ENCODE peak calls at places on chromosomes 13 and 19, in seven cellular contexts. L, I, G, R, P, M and W are unnamed samples. For H3K36me3 and H3K4me1, the result is how much of the 10 kb centered on the place peaks cover.

GRCh38 chr13:110546933-110547332 is 14.6 kb downstream of the RAB20 start:
- DNase-seq in L (peak), I (peak), G (peak), R (no peak), P (peak), M (peak), W (peak)

GRCh38 chr19:39174558-39175544 is 21.9 kb upstream of the NCCRP1 start:
- DNase-seq in L (no peak), I (no peak), G (no peak), R (no peak), P (no peak), M (no peak), W (no peak)

GRCh38 chr19:55319786-55320185 is 5.4 kb downstream of the TMEM150B start:
- DNase-seq in L (no peak), I (no peak), G (no peak), R (peak), P (no peak), M (peak), W (no peak)

GRCh38 chr13:97422118-97423054 is 11.6 kb upstream of the RAP2A start:
- DNase-seq in L (no peak), I (no peak), G (no peak), R (no peak), P (no peak), M (no peak), W (no peak)

GRCh38 chr13:113547248-113547971 is 37.1 kb upstream of the TFDP1 start:
- DNase-seq in L (peak), I (no peak), G (no peak), R (no peak), P (peak), M (no peak), W (peak)

GRCh38 chr19:41328157-41328817 is 18.3 kb downstream of the CCDC97 start:
- DNase-seq in L (no peak), I (no peak), G (no peak), R (no peak), P (no peak), M (peak), W (peak)

GRCh38 chr13:24050292-24050711 is 110.2 kb upstream of the SPATA13 start:
- DNase-seq in L (peak), I (peak), G (peak), R (no peak), P (peak), M (peak), W (no peak)

GRCh38 chr19:53659292-53659691 is 27.5 kb downstream of the DPRX start:
- DNase-seq in L (no peak), I (no peak), G (peak), R (peak), P (no peak), M (peak), W (no peak)

GRCh38 chr19:34049944-34050343 is 122.4 kb upstream of the LSM14A start:
- DNase-seq in L (no peak), I (no peak), G (no peak), R (no peak), P (no peak), M (no peak), W (no peak)

GRCh38 chr19:18995804-18996241 is 37.5 kb downstream of the SUGP2 start:
- DNase-seq in L (no peak), I (no peak), G (peak), R (peak), P (peak), M (peak), W (no peak)

GRCh38 chr13:98775844-98776598 is 23.5 kb upstream of the SLC15A1 start:
- DNase-seq in L (no peak), I (no peak), G (peak), R (peak), P (no peak), M (no peak), W (no peak)

GRCh38 chr19:29724102-29724641 is 9.1 kb upstream of the C19orf12 start:
- DNase-seq in L (no peak), I (no peak), G (no peak), R (peak), P (no peak), M (no peak), W (no peak)

GRCh38 chr19:896434-896833 is 3.1 kb downstream of the RNU6-9 start:
- DNase-seq in L (no peak), I (no peak), G (no peak), R (no peak), P (no peak), M (no peak), W (no peak)

GRCh38 chr19:49585023-49585422 is 3.9 kb downstream of the PRRG2 start:
- DNase-seq in L (no peak), I (no peak), G (no peak), R (peak), P (no peak), M (no peak), W (no peak)

GRCh38 chr19:53007200-53008054 is 6.3 kb upstream of the ERVV-1 start:
- DNase-seq in L (no peak), I (no peak), G (no peak), R (no peak), P (no peak), M (no peak), W (no peak)

GRCh38 chr13:28744091-28744536 is 25.3 kb upstream of the SLC46A3 start:
- DNase-seq in L (no peak), I (no peak), G (peak), R (peak), P (peak), M (peak), W (no peak)

DNA sequence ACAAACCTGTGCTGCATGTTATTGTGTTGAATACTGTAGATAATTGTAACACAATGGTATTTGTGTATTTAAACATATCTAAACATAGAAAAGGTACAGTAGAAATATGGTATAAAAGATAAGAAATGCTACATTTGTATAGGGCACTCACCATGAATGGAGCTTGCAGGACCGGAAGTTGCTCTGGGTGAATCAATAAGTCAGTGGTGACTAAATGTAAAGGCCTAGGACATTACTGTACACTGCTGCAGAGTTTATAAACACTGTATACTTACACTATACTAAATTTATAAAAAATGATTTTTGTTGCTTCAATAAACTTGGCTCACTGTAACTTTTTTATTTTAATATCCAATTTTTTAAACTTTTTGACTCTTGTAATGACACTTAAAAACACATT is 34.4 kb downstream of the LMO7 start:
- DNase-seq in L (no peak), I (no peak), G (no peak), R (no peak), P (no peak), M (no peak), W (no peak)
- H3K36me3 ChIP-seq in L (under half), I (under half), G (under half), R (under half), P (under half), M (under half), W (under half)

DNA sequence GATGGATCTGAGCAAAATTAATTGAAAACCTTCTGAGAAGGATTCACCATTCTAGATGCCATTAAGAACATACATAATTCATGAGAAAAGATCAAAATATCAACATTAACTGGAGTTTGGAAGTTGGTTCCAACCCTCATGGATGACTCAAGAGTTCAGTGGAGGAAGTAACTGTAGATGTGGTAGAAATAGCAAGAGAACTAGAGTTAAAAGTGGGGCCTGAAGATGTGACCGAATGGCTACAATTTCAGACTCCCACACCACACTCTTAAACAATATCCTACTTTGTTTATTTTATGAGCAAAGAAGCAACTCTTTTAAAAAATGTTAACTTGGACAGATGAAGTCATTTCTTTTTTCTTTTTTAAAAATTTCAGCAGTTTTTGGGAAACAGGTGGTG is 354.3 kb downstream of the KLF12 start:
- DNase-seq in L (no peak), I (no peak), G (no peak), R (no peak), P (no peak), M (no peak), W (no peak)
- H3K4me1 ChIP-seq in L (under half), I (under half), G (under half), R (under half), P (under half), M (under half), W (under half)

GRCh38 chr13:79671420-79671819 is 190.5 kb downstream of the NDFIP2 start:
- DNase-seq in L (no peak), I (no peak), G (no peak), R (no peak), P (no peak), M (no peak), W (no peak)
- H3K36me3 ChIP-seq in L (under half), I (under half), G (under half), R (under half), P (under half), M (under half), W (under half)

DNA sequence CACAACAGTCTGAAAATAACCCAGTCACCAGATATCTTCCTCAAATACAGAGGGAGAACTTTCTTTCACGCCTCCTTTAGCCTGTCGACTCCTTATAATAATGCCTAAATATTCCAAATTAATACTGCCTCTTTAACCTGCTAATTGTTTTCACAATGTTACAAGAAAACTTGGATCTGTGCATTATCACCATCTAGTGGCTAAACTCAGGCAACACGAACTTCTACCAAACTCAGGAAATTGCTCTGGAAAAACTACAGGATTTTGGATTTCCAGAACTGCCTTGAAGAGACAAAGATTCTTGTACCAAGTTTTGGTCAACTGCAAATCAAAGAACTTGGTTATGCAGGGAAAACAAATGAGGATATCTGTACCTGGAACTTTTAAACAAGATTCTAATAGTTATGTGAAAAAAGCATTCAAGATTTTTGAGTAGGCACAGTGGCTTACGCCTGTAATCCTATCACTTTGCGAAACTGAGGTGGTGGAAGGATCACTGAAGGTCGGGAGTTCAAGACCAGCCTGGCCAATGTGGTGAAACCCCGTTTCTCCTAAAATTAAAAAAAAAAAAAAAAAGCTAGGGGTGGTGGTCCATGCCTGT is 10.8 kb downstream of the CLN5 start:
- DNase-seq in L (no peak), I (no peak), G (peak), R (peak), P (no peak), M (peak), W (no peak)
- H3K4me1 ChIP-seq in L (under half), I (under half), G (under half), R (under half), P (under half), M (under half), W (under half)

GRCh38 chr19:8097198-8097597 is 44.6 kb downstream of the CCL25 start:
- DNase-seq in L (no peak), I (no peak), G (no peak), R (no peak), P (no peak), M (no peak), W (no peak)

GRCh38 chr19:8096071-8096470 is 43.5 kb downstream of the CCL25 start:
- DNase-seq in L (no peak), I (no peak), G (no peak), R (no peak), P (no peak), M (no peak), W (no peak)

GRCh38 chr19:8105471-8105870 is 43.9 kb downstream of the FBN3 start:
- DNase-seq in L (no peak), I (no peak), G (no peak), R (no peak), P (no peak), M (no peak), W (no peak)

GRCh38 chr19:8097681-8098567 is 45.4 kb downstream of the CCL25 start:
- DNase-seq in L (no peak), I (no peak), G (no peak), R (no peak), P (no peak), M (no peak), W (no peak)

DNA sequence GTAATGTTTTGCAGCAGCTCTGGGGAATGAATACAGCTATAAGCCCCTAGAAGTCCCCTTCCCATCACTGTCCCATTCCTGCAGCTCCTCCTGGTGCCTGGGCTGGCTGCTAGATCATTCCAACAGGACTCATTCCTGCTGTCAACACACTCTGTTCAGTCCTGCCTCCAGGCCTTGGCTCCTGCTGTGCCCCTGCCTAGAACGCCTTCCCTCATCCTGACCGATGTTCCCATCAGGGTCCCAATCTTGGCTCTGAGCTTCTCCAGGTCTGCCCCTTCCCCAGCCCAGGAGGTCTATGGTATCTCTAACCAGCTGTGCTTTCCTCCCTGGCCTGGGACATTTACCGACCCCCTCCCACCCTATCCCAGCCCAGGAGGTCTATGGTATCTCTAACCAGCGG is 48.1 kb downstream of the FBN3 start:
- DNase-seq in L (no peak), I (no peak), G (no peak), R (no peak), P (no peak), M (no peak), W (no peak)
- H3K36me3 ChIP-seq in L (under half), I (under half), G (under half), R (under half), P (under half), M (under half), W (under half)

DNA sequence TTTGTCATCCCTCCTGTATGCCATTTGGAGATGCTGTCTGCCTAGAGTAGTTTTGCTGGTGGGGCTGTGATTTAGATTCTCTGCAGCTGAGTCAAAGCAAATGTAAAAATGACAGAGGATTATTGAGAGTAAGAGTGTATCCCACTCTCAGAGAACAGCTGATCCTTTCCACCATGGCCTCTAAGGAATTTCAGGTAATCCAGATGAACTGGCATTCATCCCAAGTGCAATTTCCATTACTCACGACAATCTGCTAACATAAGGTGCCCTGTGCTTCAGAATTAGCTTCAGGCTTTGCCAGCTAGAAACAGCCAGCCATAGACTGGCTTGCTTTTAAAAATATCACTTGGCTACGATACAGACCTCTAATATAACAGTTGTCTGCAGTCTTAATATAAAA is 16.9 kb downstream of the PABPC3 start:
- DNase-seq in L (no peak), I (no peak), G (no peak), R (no peak), P (no peak), M (no peak), W (no peak)
- H3K4me1 ChIP-seq in L (under half), I (under half), G (under half), R (under half), P (under half), M (under half), W (under half)

GRCh38 chr19:47215581-47215980 is 15.4 kb downstream of the BBC3 start:
- DNase-seq in L (no peak), I (no peak), G (no peak), R (no peak), P (no peak), M (no peak), W (no peak)

GRCh38 chr19:47209323-47210179 is 21.4 kb downstream of the BBC3 start:
- DNase-seq in L (no peak), I (no peak), G (no peak), R (no peak), P (no peak), M (no peak), W (no peak)

GRCh38 chr19:47210180-47210490 is 20.9 kb downstream of the BBC3 start:
- DNase-seq in L (no peak), I (no peak), G (no peak), R (no peak), P (no peak), M (no peak), W (no peak)

GRCh38 chr19:47210689-47211316 is 20.2 kb downstream of the BBC3 start:
- DNase-seq in L (peak), I (peak), G (peak), R (peak), P (peak), M (peak), W (peak)
- H3K36me3 ChIP-seq in L (under half), I (under half), G (under half), R (under half), P (under half), M (under half), W (under half)

GRCh38 chr13:49655906-49656305 is 27.6 kb downstream of the ARL11 start:
- DNase-seq in L (no peak), I (no peak), G (no peak), R (no peak), P (no peak), M (no peak), W (no peak)

GRCh38 chr13:49651775-49652690 is 23.7 kb downstream of the ARL11 start:
- DNase-seq in L (no peak), I (no peak), G (no peak), R (no peak), P (no peak), M (no peak), W (no peak)

GRCh38 chr13:49653478-49653877 is 25.2 kb downstream of the ARL11 start:
- DNase-seq in L (no peak), I (no peak), G (no peak), R (no peak), P (no peak), M (no peak), W (no peak)

GRCh38 chr13:49652691-49653305 is 24.5 kb downstream of the ARL11 start:
- DNase-seq in L (no peak), I (no peak), G (peak), R (peak), P (no peak), M (peak), W (no peak)

DNA sequence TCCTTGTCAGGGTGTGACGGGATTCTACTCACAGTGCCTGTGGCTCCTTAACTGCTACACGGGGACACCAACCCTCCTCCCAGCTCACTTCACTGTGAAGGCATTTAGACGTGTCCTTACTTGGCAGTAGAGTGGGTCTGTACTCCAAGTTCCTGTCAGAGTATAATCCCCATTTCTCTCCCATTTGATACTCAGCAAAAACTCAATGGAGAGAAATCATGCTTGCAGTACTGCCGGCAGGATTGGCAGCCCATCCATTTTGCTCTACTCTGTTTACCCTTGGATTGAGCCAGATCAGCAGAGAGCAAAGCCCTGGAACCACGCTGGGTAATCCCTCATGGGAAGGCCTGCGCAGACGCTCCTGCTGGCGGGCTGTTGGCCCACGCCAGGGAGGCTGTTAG is 28.9 kb downstream of the ARL11 start:
- DNase-seq in L (no peak), I (no peak), G (no peak), R (no peak), P (no peak), M (no peak), W (no peak)
- H3K4me1 ChIP-seq in L (under half), I (under half), G (under half), R (under half), P (under half), M (under half), W (under half)

GRCh38 chr19:46731007-46731501 is 14.1 kb upstream of the PRKD2 start:
- DNase-seq in L (no peak), I (no peak), G (peak), R (peak), P (peak), M (peak), W (peak)
- H3K36me3 ChIP-seq in L (half or more), I (under half), G (under half), R (under half), P (half or more), M (under half), W (half or more)